ENCODE peak calls at places on chromosomes 11 and 22, in nine cellular contexts. Y is vagina, C is uterus, O is heart right ventricle, M is heart left ventricle, V is RWPE2, T is lower lobe of right lung, F is tibial nerve, U is thoracic aorta. B is an unnamed sample.

GRCh38 chr11:119065369-119065768 is 2.2 kb upstream of the VPS11 start:
- DNase-seq in U (no peak), M (no peak), T (no peak), O (no peak), Y (no peak), V (no peak), C (no peak), F (no peak), B (no peak)

GRCh38 chr11:70812472-70812871 is 414.1 kb downstream of the CTTN start:
- DNase-seq in C (no peak), M (no peak), Y (no peak), U (no peak), V (no peak), O (no peak), T (no peak), F (no peak), B (no peak)

GRCh38 chr11:34791725-34792124 is 124.5 kb downstream of the APIP start:
- DNase-seq in F (no peak), C (no peak), Y (no peak), M (no peak), U (no peak), O (no peak), V (no peak), T (no peak), B (no peak)

GRCh38 chr11:33195391-33196190 is 34.3 kb upstream of the CSTF3 start:
- DNase-seq in U (no peak), Y (no peak), V (no peak), T (no peak), C (no peak), O (no peak), M (no peak), F (no peak), B (no peak)

GRCh38 chr11:98616256-98616655 is 404.5 kb upstream of the CNTN5 start:
- DNase-seq in U (no peak), T (no peak), O (no peak), V (no peak), Y (no peak), M (no peak), F (no peak), C (no peak), B (no peak)

GRCh38 chr22:37176464-37177061 is 11.5 kb downstream of the C1QTNF6 start:
- DNase-seq in T (peak; percentile 76), M (peak; percentile 83), O (peak; percentile 76), U (no peak), F (peak; percentile 69), V (peak; percentile 38), C (peak; percentile 75), Y (no peak), B (peak; percentile 80)

GRCh38 chr11:43868852-43869567 is 11.6 kb upstream of the ALKBH3 start:
- DNase-seq in U (no peak), V (no peak), C (no peak), M (no peak), F (no peak), T (no peak), Y (no peak), O (no peak), B (no peak)

GRCh38 chr11:112227002-112227401 is 774 bp downstream of the PTS start:
- DNase-seq in V (no peak), O (no peak), T (no peak), M (no peak), F (no peak), Y (no peak), C (no peak), U (no peak), B (no peak)

GRCh38 chr11:2868604-2869526 is 16.7 kb downstream of the CDKN1C start:
- DNase-seq in M (no peak), V (no peak), C (no peak), Y (no peak), F (no peak), T (no peak), U (no peak), O (no peak), B (no peak)

GRCh38 chr11:36498721-36499120 is 11.4 kb downstream of the TRAF6 start:
- DNase-seq in U (no peak), O (no peak), M (no peak), V (no peak), F (no peak), C (no peak), Y (no peak), T (no peak), B (no peak)

GRCh38 chr22:40156001-40156516 is 21.7 kb upstream of the TNRC6B start:
- DNase-seq in U (no peak), M (no peak), O (no peak), T (no peak), Y (no peak), V (peak; percentile 63), F (no peak), C (no peak), B (no peak)

GRCh38 chr11:2167141-2168045 is 4.2 kb downstream of the TH start:
- DNase-seq in U (no peak), Y (no peak), M (no peak), T (no peak), V (no peak), O (no peak), C (no peak), F (no peak), B (no peak)

GRCh38 chr11:2450321-2451041 is 5.7 kb downstream of the KCNQ1 start:
- DNase-seq in O (no peak), U (no peak), C (no peak), V (peak; percentile 50), F (no peak), M (no peak), Y (no peak), T (peak; percentile 45), B (no peak)

GRCh38 chr11:103450241-103450640 is 341.0 kb downstream of the DYNC2H1 start:
- DNase-seq in Y (no peak), F (no peak), T (no peak), M (no peak), U (no peak), V (no peak), C (no peak), O (no peak), B (no peak)

GRCh38 chr11:96393753-96394348 is 4.0 kb downstream of the JRKL start:
- DNase-seq in Y (no peak), O (no peak), C (no peak), M (no peak), U (no peak), F (no peak), V (no peak), T (no peak), B (no peak)

GRCh38 chr11:80519591-80520258 is 1078.9 kb upstream of the TENM4 start:
- DNase-seq in M (no peak), V (no peak), U (no peak), T (no peak), O (no peak), Y (no peak), F (no peak), C (no peak), B (no peak)

GRCh38 chr11:66609951-66610617 is 6.3 kb upstream of the RBM14 start:
- DNase-seq in O (no peak), T (no peak), F (no peak), Y (no peak), C (no peak), U (no peak), M (no peak), V (no peak), B (no peak)

GRCh38 chr11:18404062-18404461 is 8.1 kb upstream of the LDHC start:
- DNase-seq in V (no peak), T (no peak), M (no peak), O (no peak), U (no peak), F (no peak), C (no peak), Y (no peak), B (no peak)
- H3K4me1 ChIP-seq in V (peaks cover 34% of the 10 kb centered on the region), T (no peaks in the 10 kb centered on the region), M (no peaks in the 10 kb centered on the region), O (no peaks in the 10 kb centered on the region), U (no peaks in the 10 kb centered on the region), F (no peaks in the 10 kb centered on the region), C (no peaks in the 10 kb centered on the region), Y (no peaks in the 10 kb centered on the region), B (no peaks in the 10 kb centered on the region)

GRCh38 chr11:94925422-94926270 is 47.7 kb downstream of the CWC15 start:
- DNase-seq in V (no peak), O (no peak), U (no peak), T (no peak), F (no peak), M (no peak), C (no peak), Y (no peak), B (no peak)

GRCh38 chr11:94924074-94925031 is 49.0 kb downstream of the CWC15 start:
- DNase-seq in M (no peak), Y (no peak), U (no peak), V (no peak), O (no peak), F (no peak), T (no peak), C (no peak), B (no peak)

GRCh38 chr11:94926271-94926625 is 47.1 kb downstream of the CWC15 start:
- DNase-seq in C (no peak), O (no peak), U (no peak), V (no peak), T (no peak), F (no peak), Y (no peak), M (no peak), B (no peak)

GRCh38 chr11:94926698-94927237 is 46.6 kb downstream of the CWC15 start:
- DNase-seq in F (peak; percentile 85), U (peak; percentile 25), T (peak; percentile 73), C (peak; percentile 90), Y (no peak), O (peak; percentile 84), M (peak; percentile 89), V (no peak), B (peak; percentile 78)

GRCh38 chr11:94928146-94928995 is 45.0 kb downstream of the CWC15 start:
- DNase-seq in M (no peak), F (no peak), T (no peak), Y (no peak), C (no peak), V (no peak), U (no peak), O (no peak), B (no peak)
- H3K4me1 ChIP-seq in M (peaks cover 11% of the 10 kb centered on the region), F (peaks cover 26% of the 10 kb centered on the region), T (peaks cover 45% of the 10 kb centered on the region), Y (peaks cover 41% of the 10 kb centered on the region), C (peaks cover 13% of the 10 kb centered on the region), V (no peaks in the 10 kb centered on the region), U (peaks cover 35% of the 10 kb centered on the region), O (peaks cover 56% of the 10 kb centered on the region), B (peaks cover 24% of the 10 kb centered on the region)

GRCh38 chr22:47143249-47143938 is 380.9 kb downstream of the TBC1D22A start:
- DNase-seq in T (no peak), O (no peak), C (no peak), F (no peak), M (no peak), U (no peak), Y (no peak), V (no peak), B (no peak)
- H3K4me1 ChIP-seq in T (no peaks in the 10 kb centered on the region), O (peaks cover 6% of the 10 kb centered on the region), C (no peaks in the 10 kb centered on the region), F (no peaks in the 10 kb centered on the region), M (no peaks in the 10 kb centered on the region), U (no peaks in the 10 kb centered on the region), Y (peaks cover 28% of the 10 kb centered on the region), V (no peaks in the 10 kb centered on the region), B (no peaks in the 10 kb centered on the region)

DNA sequence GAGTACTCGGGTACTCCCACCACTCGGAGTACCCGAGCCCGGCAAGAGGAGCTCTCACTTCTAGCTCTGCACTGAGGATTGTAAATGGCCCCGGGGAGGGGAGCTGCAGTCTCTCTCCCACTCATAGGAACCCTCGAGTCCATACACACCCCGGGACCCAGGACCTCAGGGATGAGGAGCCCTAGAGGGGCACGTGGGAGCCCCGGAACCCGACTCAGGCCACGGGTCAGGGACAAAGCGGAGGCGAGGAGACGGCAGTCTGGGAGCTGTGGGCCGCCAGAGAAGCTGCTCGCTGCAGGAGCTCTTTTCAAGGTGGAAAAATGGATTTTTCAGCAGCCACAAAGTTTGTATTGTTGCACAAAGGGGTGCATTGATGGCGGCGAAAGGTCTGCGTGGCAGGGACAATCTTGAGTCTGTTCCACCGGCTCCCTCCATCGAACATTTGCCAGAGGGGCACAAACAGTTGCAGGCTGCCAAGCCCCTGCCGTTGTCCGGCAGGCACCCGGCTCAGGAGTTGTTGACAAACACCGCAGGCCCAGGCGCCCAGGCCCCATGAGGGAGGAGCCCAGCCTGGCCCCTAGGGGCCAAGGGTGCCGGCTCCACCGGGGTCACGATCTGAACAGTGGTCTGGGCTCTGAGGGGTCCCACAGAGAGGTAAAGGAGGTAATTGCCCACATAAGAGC is 5.7 kb upstream of the FLI1 start:
- DNase-seq in M (no peak), V (no peak), C (no peak), O (no peak), F (no peak), Y (no peak), T (no peak), U (no peak), B (no peak)
- H3K4me1 ChIP-seq in M (peaks cover 5% of the 10 kb centered on the region), V (no peaks in the 10 kb centered on the region), C (peaks cover 25% of the 10 kb centered on the region), O (peaks cover 55% of the 10 kb centered on the region), F (peaks cover 37% of the 10 kb centered on the region), Y (peaks cover 48% of the 10 kb centered on the region), T (peaks cover 64% of the 10 kb centered on the region), U (peaks cover 70% of the 10 kb centered on the region), B (peaks cover 55% of the 10 kb centered on the region)

B was measured in tibial artery.